ENCODE peak calls at places on chromosomes 7 and 10, in ten cellular contexts. G is anterior cingulate cortex; J is amniotic stem cell; S is AG04450; N is WTC11; M is fibroblast of pulmonary artery; T is activated CD4-positive, alpha-beta T cell treated with anti-CD3 and anti-CD28 coated beads, Interleukin-2, amount 50 U/mL, for 1 hour; Y is KBM-7; F is progenitor cell of endocrine pancreas; V is left ventricle myocardium superior. D is an unnamed sample.

GRCh38 chr10:126350216-126350992 is 37.9 kb downstream of the ADAM12 start:
- DNase-seq in G (peak), J (no peak), S (peak), N (no peak), M (peak), T (no peak), Y (no peak), F (no peak), V (no peak), D (peak)

GRCh38 chr10:132364594-132364970 is 32.4 kb upstream of the PWWP2B start:
- DNase-seq in G (no peak), J (no peak), S (no peak), N (no peak), M (no peak), T (no peak), Y (no peak), F (no peak), V (no peak), D (no peak)

GRCh38 chr7:151813997-151814396 is 62.9 kb downstream of the PRKAG2 start:
- DNase-seq in G (no peak), J (no peak), S (no peak), N (no peak), M (no peak), T (no peak), Y (no peak), F (no peak), V (no peak), D (no peak)

GRCh38 chr10:71923138-71923692 is 41.0 kb upstream of the CHST3 start:
- DNase-seq in G (no peak), J (no peak), S (no peak), N (no peak), M (no peak), T (no peak), Y (no peak), F (no peak), V (no peak), D (no peak)

GRCh38 chr10:128025437-128025836 is 100.8 kb downstream of the MKI67 start:
- DNase-seq in G (no peak), J (no peak), S (no peak), N (no peak), M (no peak), T (no peak), Y (no peak), F (no peak), V (no peak), D (no peak)

GRCh38 chr7:87164433-87164832 is 12.2 kb downstream of the DMTF1 start:
- DNase-seq in G (no peak), J (no peak), S (no peak), N (no peak), M (no peak), T (no peak), Y (no peak), F (no peak), V (no peak), D (no peak)

GRCh38 chr10:131706952-131707351 is 193.9 kb upstream of the PPP2R2D start:
- DNase-seq in G (no peak), J (no peak), S (no peak), N (no peak), M (no peak), T (no peak), Y (no peak), F (no peak), V (no peak), D (no peak)

GRCh38 chr10:102856758-102857424 is 2.8 kb downstream of the BORCS7 start:
- DNase-seq in G (no peak), J (no peak), S (no peak), N (no peak), M (no peak), T (no peak), Y (no peak), F (no peak), V (no peak), D (no peak)

GRCh38 chr7:142130282-142130681 is 18.8 kb downstream of the MGAM2 start:
- DNase-seq in G (no peak), J (no peak), S (no peak), N (no peak), M (no peak), T (no peak), Y (no peak), F (no peak), V (no peak), D (no peak)

GRCh38 chr7:116526897-116527296 is 2.1 kb downstream of the CAV1 start:
- DNase-seq in G (no peak), J (no peak), S (no peak), N (no peak), M (no peak), T (no peak), Y (no peak), F (no peak), V (no peak), D (no peak)

GRCh38 chr10:1476106-1476803 is 261.1 kb downstream of the ADARB2 start:
- DNase-seq in G (no peak), J (no peak), S (no peak), N (no peak), M (no peak), T (no peak), Y (peak), F (no peak), V (no peak), D (no peak)

GRCh38 chr7:152402384-152403250 is 33.2 kb downstream of the KMT2C start:
- DNase-seq in G (no peak), J (no peak), S (no peak), N (no peak), M (peak), T (no peak), Y (no peak), F (no peak), V (no peak), D (no peak)

GRCh38 chr7:132907380-132907940 is 174.4 kb downstream of the CHCHD3 start:
- DNase-seq in G (no peak), J (no peak), S (no peak), N (no peak), M (no peak), T (no peak), Y (no peak), F (no peak), V (no peak), D (no peak)

GRCh38 chr7:91880016-91880412 is 488 bp downstream of the MTERF1 start:
- DNase-seq in G (no peak), J (no peak), S (no peak), N (no peak), M (peak), T (no peak), Y (no peak), F (no peak), V (no peak), D (no peak)

GRCh38 chr7:28773423-28774129 is 184.6 kb downstream of the TRIL start:
- DNase-seq in G (no peak), J (no peak), S (no peak), N (no peak), M (no peak), T (no peak), Y (no peak), F (no peak), V (no peak), D (no peak)

GRCh38 chr7:105621617-105622016 is 40.3 kb upstream of the EFCAB10 start:
- DNase-seq in G (peak), J (no peak), S (no peak), N (no peak), M (peak), T (no peak), Y (no peak), F (no peak), V (peak), D (peak)

GRCh38 chr10:116690356-116691078 is 51.8 kb downstream of the HSPA12A start:
- DNase-seq in G (peak), J (no peak), S (no peak), N (no peak), M (peak), T (no peak), Y (no peak), F (no peak), V (peak), D (no peak)

GRCh38 chr7:123961731-123962130 is 36.7 kb downstream of the SPAM1 start:
- DNase-seq in G (no peak), J (no peak), S (no peak), N (no peak), M (peak), T (no peak), Y (peak), F (no peak), V (no peak), D (no peak)

GRCh38 chr7:15461576-15461975 is 100.2 kb downstream of the AGMO start:
- DNase-seq in G (no peak), J (peak), S (peak), N (no peak), M (peak), T (no peak), Y (no peak), F (no peak), V (no peak), D (no peak)

GRCh38 chr7:136953386-136953785 is 84.9 kb downstream of the CHRM2 start:
- DNase-seq in G (no peak), J (no peak), S (peak), N (no peak), M (peak), T (no peak), Y (no peak), F (no peak), V (no peak), D (no peak)

GRCh38 chr10:72126184-72126871 is 38.0 kb upstream of the SPOCK2 start:
- DNase-seq in G (no peak), J (no peak), S (peak), N (no peak), M (peak), T (no peak), Y (peak), F (no peak), V (no peak), D (no peak)

GRCh38 chr10:13105184-13105583 is 5.2 kb downstream of the OPTN start:
- DNase-seq in G (no peak), J (no peak), S (no peak), N (no peak), M (no peak), T (no peak), Y (no peak), F (no peak), V (no peak), D (no peak)

GRCh38 chr7:138584696-138585095 is 116.5 kb downstream of the SVOPL start:
- DNase-seq in G (no peak), J (no peak), S (no peak), N (no peak), M (no peak), T (no peak), Y (no peak), F (no peak), V (no peak), D (no peak)

GRCh38 chr10:22321831-22322662 is 1.1 kb downstream of the BMI1 start:
- DNase-seq in G (no peak), J (no peak), S (no peak), N (peak), M (no peak), T (no peak), Y (no peak), F (no peak), V (peak), D (no peak)

GRCh38 chr10:113661332-113661731 is 2.5 kb downstream of the NRAP start:
- DNase-seq in G (no peak), J (no peak), S (no peak), N (no peak), M (no peak), T (no peak), Y (no peak), F (no peak), V (no peak), D (no peak)

GRCh38 chr10:56551037-56551436 is 190.0 kb upstream of the ZWINT start:
- DNase-seq in G (no peak), J (no peak), S (no peak), N (no peak), M (no peak), T (no peak), Y (no peak), F (no peak), V (no peak), D (no peak)

GRCh38 chr7:45000096-45001032 is at the start of gene CCM2:
- DNase-seq in G (no peak), J (no peak), S (no peak), N (peak), M (peak), T (no peak), Y (no peak), F (peak), V (peak), D (no peak)

GRCh38 chr7:50711271-50712175 is 71.2 kb downstream of the GRB10 start:
- DNase-seq in G (no peak), J (no peak), S (no peak), N (no peak), M (no peak), T (no peak), Y (no peak), F (no peak), V (peak), D (no peak)

GRCh38 chr7:142811154-142811737 is 40.5 kb downstream of the PRSS2 start:
- DNase-seq in G (no peak), J (peak), S (peak), N (no peak), M (peak), T (no peak), Y (peak), F (no peak), V (no peak), D (no peak)

GRCh38 chr10:85645097-85645496 is 721.5 kb downstream of the GRID1 start:
- DNase-seq in G (no peak), J (no peak), S (no peak), N (no peak), M (no peak), T (no peak), Y (no peak), F (no peak), V (no peak), D (no peak)

GRCh38 chr10:104122273-104123107 is 519 bp downstream of the SFR1 start:
- DNase-seq in G (no peak), J (no peak), S (no peak), N (no peak), M (no peak), T (no peak), Y (no peak), F (no peak), V (peak), D (no peak)